ENCODE peak calls at places on chromosomes 13 and 19, in five cellular contexts. M is stimulated activated naive B cell treated with anti-CD40 and anti-IgM and Interleukin-4, amounts not matched to agents 10 μg/mL and 1 μg/mL and 100 μg/mL, for 72 hours; V is thoracic aorta; R is pancreas; N is activated naive CD8-positive, alpha-beta T cell treated with anti-CD3 and anti-CD28 coated beads, Interleukin-2, amount 50 U/mL, for 24 hours. I is an unnamed sample.

GRCh38 chr13:74771964-74772363 is 637.8 kb upstream of the KLF12 start:
- ATAC-seq in M (no peak), V (no peak), R (no peak), N (no peak), I (no peak)

GRCh38 chr19:506404-507285 is 652 bp upstream of the TPGS1 start:
- ATAC-seq in M (peak), V (peak), R (peak), N (peak), I (peak)

GRCh38 chr19:2648099-2648498 is 54.4 kb downstream of the GNG7 start:
- ATAC-seq in M (peak), V (no peak), R (no peak), N (no peak), I (peak)

GRCh38 chr19:35105411-35106290 is 10.0 kb upstream of the FXYD3 start:
- ATAC-seq in M (no peak), V (no peak), R (no peak), N (no peak), I (no peak)

GRCh38 chr19:2587001-2587719 is 111.2 kb downstream of the GADD45B start:
- ATAC-seq in M (no peak), V (no peak), R (no peak), N (no peak), I (no peak)

GRCh38 chr19:47609885-47610545 is 1.1 kb downstream of the BICRA start:
- ATAC-seq in M (no peak), V (no peak), R (peak), N (no peak), I (peak)

GRCh38 chr13:78121459-78122348 is 203.1 kb upstream of the EDNRB start:
- ATAC-seq in M (peak), V (no peak), R (no peak), N (no peak), I (no peak)

GRCh38 chr19:29771708-29772415 is 39.9 kb upstream of the CCNE1 start:
- ATAC-seq in M (no peak), V (no peak), R (peak), N (peak), I (no peak)

GRCh38 chr19:54152878-54153524 is 6.5 kb downstream of the LENG1 start:
- ATAC-seq in M (no peak), V (no peak), R (no peak), N (no peak), I (peak)

GRCh38 chr13:41864658-41865057 is 96.3 kb downstream of the VWA8 start:
- ATAC-seq in M (no peak), V (no peak), R (no peak), N (no peak), I (no peak)